ENCODE peak calls at places on chromosomes 4 and X, in six cellular contexts. One of them, this sample, is unnamed.

GRCh38 chrX:38060331-38060878 is 54.1 kb downstream of the SYTL5 start:
- DNase-seq in activated T-cell treated with anti-CD3 and anti-CD28 coated beads for 48 hours: no peak
- DNase-seq in Calu3: no peak
- DNase-seq in MCF 10A: no peak
- DNase-seq in stimulated activated naive CD8-positive, alpha-beta T cell treated with anti-CD3 and anti-CD28 coated beads, Interleukin-15, Interleukin-2, amounts not matched to agents 100 U/mL and 50 U/mL, for 24 hours: no peak
- DNase-seq in astrocyte of the spinal cord: peak
- DNase-seq in this sample: peak

GRCh38 chr4:16530688-16531635 is 304.7 kb upstream of the TAPT1 start:
- DNase-seq in MCF 10A: no peak
- DNase-seq in Calu3: no peak
- DNase-seq in stimulated activated naive CD8-positive, alpha-beta T cell treated with anti-CD3 and anti-CD28 coated beads, Interleukin-15, Interleukin-2, amounts not matched to agents 100 U/mL and 50 U/mL, for 24 hours: no peak
- DNase-seq in astrocyte of the spinal cord: peak
- DNase-seq in activated T-cell treated with anti-CD3 and anti-CD28 coated beads for 48 hours: no peak
- DNase-seq in this sample: no peak

GRCh38 chr4:90071289-90072235 is 55.6 kb upstream of the CCSER1 start:
- DNase-seq in activated T-cell treated with anti-CD3 and anti-CD28 coated beads for 48 hours: no peak
- DNase-seq in stimulated activated naive CD8-positive, alpha-beta T cell treated with anti-CD3 and anti-CD28 coated beads, Interleukin-15, Interleukin-2, amounts not matched to agents 100 U/mL and 50 U/mL, for 24 hours: no peak
- DNase-seq in MCF 10A: no peak
- DNase-seq in Calu3: no peak
- DNase-seq in astrocyte of the spinal cord: no peak
- DNase-seq in this sample: no peak

GRCh38 chr4:121140712-121141111 is 23.4 kb downstream of the TNIP3 start:
- DNase-seq in stimulated activated naive CD8-positive, alpha-beta T cell treated with anti-CD3 and anti-CD28 coated beads, Interleukin-15, Interleukin-2, amounts not matched to agents 100 U/mL and 50 U/mL, for 24 hours: no peak
- DNase-seq in MCF 10A: no peak
- DNase-seq in Calu3: no peak
- DNase-seq in activated T-cell treated with anti-CD3 and anti-CD28 coated beads for 48 hours: no peak
- DNase-seq in astrocyte of the spinal cord: peak
- DNase-seq in this sample: no peak

GRCh38 chr4:124277691-124278090 is 434.8 kb downstream of the ANKRD50 start:
- DNase-seq in Calu3: no peak
- DNase-seq in astrocyte of the spinal cord: no peak
- DNase-seq in activated T-cell treated with anti-CD3 and anti-CD28 coated beads for 48 hours: no peak
- DNase-seq in MCF 10A: no peak
- DNase-seq in stimulated activated naive CD8-positive, alpha-beta T cell treated with anti-CD3 and anti-CD28 coated beads, Interleukin-15, Interleukin-2, amounts not matched to agents 100 U/mL and 50 U/mL, for 24 hours: no peak
- DNase-seq in this sample: no peak

GRCh38 chr4:32148120-32148666 is 1428.0 kb downstream of the PCDH7 start:
- DNase-seq in stimulated activated naive CD8-positive, alpha-beta T cell treated with anti-CD3 and anti-CD28 coated beads, Interleukin-15, Interleukin-2, amounts not matched to agents 100 U/mL and 50 U/mL, for 24 hours: no peak
- DNase-seq in Calu3: no peak
- DNase-seq in MCF 10A: no peak
- DNase-seq in activated T-cell treated with anti-CD3 and anti-CD28 coated beads for 48 hours: no peak
- DNase-seq in astrocyte of the spinal cord: peak
- DNase-seq in this sample: no peak

GRCh38 chr4:151324449-151325319 is 721 bp downstream of the SH3D19 start:
- DNase-seq in MCF 10A: peak
- DNase-seq in stimulated activated naive CD8-positive, alpha-beta T cell treated with anti-CD3 and anti-CD28 coated beads, Interleukin-15, Interleukin-2, amounts not matched to agents 100 U/mL and 50 U/mL, for 24 hours: peak
- DNase-seq in activated T-cell treated with anti-CD3 and anti-CD28 coated beads for 48 hours: no peak
- DNase-seq in Calu3: peak
- DNase-seq in astrocyte of the spinal cord: peak
- DNase-seq in this sample: peak

GRCh38 chrX:40148439-40149285 is 50.9 kb upstream of the BCOR start:
- DNase-seq in stimulated activated naive CD8-positive, alpha-beta T cell treated with anti-CD3 and anti-CD28 coated beads, Interleukin-15, Interleukin-2, amounts not matched to agents 100 U/mL and 50 U/mL, for 24 hours: no peak
- DNase-seq in activated T-cell treated with anti-CD3 and anti-CD28 coated beads for 48 hours: no peak
- DNase-seq in MCF 10A: no peak
- DNase-seq in Calu3: no peak
- DNase-seq in astrocyte of the spinal cord: no peak
- DNase-seq in this sample: peak

GRCh38 chr4:168796362-168797106 is 213.5 kb downstream of the CBR4 start:
- DNase-seq in MCF 10A: peak
- DNase-seq in Calu3: no peak
- DNase-seq in astrocyte of the spinal cord: peak
- DNase-seq in activated T-cell treated with anti-CD3 and anti-CD28 coated beads for 48 hours: no peak
- DNase-seq in stimulated activated naive CD8-positive, alpha-beta T cell treated with anti-CD3 and anti-CD28 coated beads, Interleukin-15, Interleukin-2, amounts not matched to agents 100 U/mL and 50 U/mL, for 24 hours: no peak
- DNase-seq in this sample: no peak

GRCh38 chrX:54922547-54922946 is 1.9 kb downstream of the TRO start:
- DNase-seq in astrocyte of the spinal cord: no peak
- DNase-seq in Calu3: no peak
- DNase-seq in stimulated activated naive CD8-positive, alpha-beta T cell treated with anti-CD3 and anti-CD28 coated beads, Interleukin-15, Interleukin-2, amounts not matched to agents 100 U/mL and 50 U/mL, for 24 hours: no peak
- DNase-seq in activated T-cell treated with anti-CD3 and anti-CD28 coated beads for 48 hours: no peak
- DNase-seq in MCF 10A: no peak
- DNase-seq in this sample: no peak

GRCh38 chrX:51860679-51861078 is 32.7 kb upstream of the MAGED1 start:
- DNase-seq in astrocyte of the spinal cord: peak
- DNase-seq in activated T-cell treated with anti-CD3 and anti-CD28 coated beads for 48 hours: no peak
- DNase-seq in stimulated activated naive CD8-positive, alpha-beta T cell treated with anti-CD3 and anti-CD28 coated beads, Interleukin-15, Interleukin-2, amounts not matched to agents 100 U/mL and 50 U/mL, for 24 hours: no peak
- DNase-seq in Calu3: peak
- DNase-seq in MCF 10A: peak
- DNase-seq in this sample: peak

GRCh38 chrX:134513091-134513490 is 53.1 kb downstream of the HPRT1 start:
- DNase-seq in stimulated activated naive CD8-positive, alpha-beta T cell treated with anti-CD3 and anti-CD28 coated beads, Interleukin-15, Interleukin-2, amounts not matched to agents 100 U/mL and 50 U/mL, for 24 hours: no peak
- DNase-seq in Calu3: no peak
- DNase-seq in MCF 10A: no peak
- DNase-seq in astrocyte of the spinal cord: peak
- DNase-seq in activated T-cell treated with anti-CD3 and anti-CD28 coated beads for 48 hours: no peak
- DNase-seq in this sample: no peak

GRCh38 chrX:152641256-152641875 is 3.7 kb downstream of the GABRQ start:
- DNase-seq in Calu3: no peak
- DNase-seq in MCF 10A: no peak
- DNase-seq in astrocyte of the spinal cord: no peak
- DNase-seq in stimulated activated naive CD8-positive, alpha-beta T cell treated with anti-CD3 and anti-CD28 coated beads, Interleukin-15, Interleukin-2, amounts not matched to agents 100 U/mL and 50 U/mL, for 24 hours: no peak
- DNase-seq in activated T-cell treated with anti-CD3 and anti-CD28 coated beads for 48 hours: no peak
- DNase-seq in this sample: peak

GRCh38 chr4:57078685-57079521 is 31.3 kb downstream of the IGFBP7 start:
- DNase-seq in activated T-cell treated with anti-CD3 and anti-CD28 coated beads for 48 hours: no peak
- DNase-seq in astrocyte of the spinal cord: peak
- DNase-seq in Calu3: peak
- DNase-seq in MCF 10A: peak
- DNase-seq in stimulated activated naive CD8-positive, alpha-beta T cell treated with anti-CD3 and anti-CD28 coated beads, Interleukin-15, Interleukin-2, amounts not matched to agents 100 U/mL and 50 U/mL, for 24 hours: no peak
- DNase-seq in this sample: no peak

GRCh38 chr4:16915956-16916355 is 17.5 kb upstream of the LDB2 start:
- DNase-seq in MCF 10A: no peak
- DNase-seq in activated T-cell treated with anti-CD3 and anti-CD28 coated beads for 48 hours: no peak
- DNase-seq in astrocyte of the spinal cord: no peak
- DNase-seq in stimulated activated naive CD8-positive, alpha-beta T cell treated with anti-CD3 and anti-CD28 coated beads, Interleukin-15, Interleukin-2, amounts not matched to agents 100 U/mL and 50 U/mL, for 24 hours: no peak
- DNase-seq in Calu3: no peak
- DNase-seq in this sample: no peak

GRCh38 chr4:7470522-7471128 is 35.9 kb upstream of the PSAPL1 start:
- DNase-seq in astrocyte of the spinal cord: no peak
- DNase-seq in activated T-cell treated with anti-CD3 and anti-CD28 coated beads for 48 hours: no peak
- DNase-seq in stimulated activated naive CD8-positive, alpha-beta T cell treated with anti-CD3 and anti-CD28 coated beads, Interleukin-15, Interleukin-2, amounts not matched to agents 100 U/mL and 50 U/mL, for 24 hours: no peak
- DNase-seq in Calu3: no peak
- DNase-seq in MCF 10A: no peak
- DNase-seq in this sample: no peak

GRCh38 chr4:56575820-56576429 is 70.3 kb downstream of the ARL9 start:
- DNase-seq in Calu3: no peak
- DNase-seq in activated T-cell treated with anti-CD3 and anti-CD28 coated beads for 48 hours: no peak
- DNase-seq in stimulated activated naive CD8-positive, alpha-beta T cell treated with anti-CD3 and anti-CD28 coated beads, Interleukin-15, Interleukin-2, amounts not matched to agents 100 U/mL and 50 U/mL, for 24 hours: no peak
- DNase-seq in MCF 10A: peak
- DNase-seq in astrocyte of the spinal cord: peak
- DNase-seq in this sample: no peak

GRCh38 chrX:48747415-48748026 is 14.0 kb upstream of the GLOD5 start:
- DNase-seq in astrocyte of the spinal cord: no peak
- DNase-seq in Calu3: no peak
- DNase-seq in activated T-cell treated with anti-CD3 and anti-CD28 coated beads for 48 hours: no peak
- DNase-seq in stimulated activated naive CD8-positive, alpha-beta T cell treated with anti-CD3 and anti-CD28 coated beads, Interleukin-15, Interleukin-2, amounts not matched to agents 100 U/mL and 50 U/mL, for 24 hours: no peak
- DNase-seq in MCF 10A: no peak
- DNase-seq in this sample: no peak

GRCh38 chr4:159416073-159416472 is 313.2 kb downstream of the RAPGEF2 start:
- DNase-seq in MCF 10A: no peak
- DNase-seq in Calu3: no peak
- DNase-seq in stimulated activated naive CD8-positive, alpha-beta T cell treated with anti-CD3 and anti-CD28 coated beads, Interleukin-15, Interleukin-2, amounts not matched to agents 100 U/mL and 50 U/mL, for 24 hours: no peak
- DNase-seq in activated T-cell treated with anti-CD3 and anti-CD28 coated beads for 48 hours: no peak
- DNase-seq in astrocyte of the spinal cord: no peak
- DNase-seq in this sample: no peak

GRCh38 chr4:123452585-123452984 is 56.0 kb downstream of the SPRY1 start:
- DNase-seq in MCF 10A: peak
- DNase-seq in stimulated activated naive CD8-positive, alpha-beta T cell treated with anti-CD3 and anti-CD28 coated beads, Interleukin-15, Interleukin-2, amounts not matched to agents 100 U/mL and 50 U/mL, for 24 hours: peak
- DNase-seq in astrocyte of the spinal cord: peak
- DNase-seq in Calu3: no peak
- DNase-seq in activated T-cell treated with anti-CD3 and anti-CD28 coated beads for 48 hours: no peak
- DNase-seq in this sample: no peak

GRCh38 chrX:43677993-43678392 is 21.9 kb downstream of the MAOA start:
- DNase-seq in stimulated activated naive CD8-positive, alpha-beta T cell treated with anti-CD3 and anti-CD28 coated beads, Interleukin-15, Interleukin-2, amounts not matched to agents 100 U/mL and 50 U/mL, for 24 hours: no peak
- DNase-seq in astrocyte of the spinal cord: no peak
- DNase-seq in MCF 10A: no peak
- DNase-seq in activated T-cell treated with anti-CD3 and anti-CD28 coated beads for 48 hours: no peak
- DNase-seq in Calu3: peak
- DNase-seq in this sample: no peak

GRCh38 chr4:2441393-2442174 is 22.8 kb downstream of the CFAP99 start:
- DNase-seq in astrocyte of the spinal cord: peak
- DNase-seq in activated T-cell treated with anti-CD3 and anti-CD28 coated beads for 48 hours: peak
- DNase-seq in MCF 10A: peak
- DNase-seq in stimulated activated naive CD8-positive, alpha-beta T cell treated with anti-CD3 and anti-CD28 coated beads, Interleukin-15, Interleukin-2, amounts not matched to agents 100 U/mL and 50 U/mL, for 24 hours: peak
- DNase-seq in Calu3: peak
- DNase-seq in this sample: peak

GRCh38 chr4:36067116-36067515 is 177.2 kb downstream of the ARAP2 start:
- DNase-seq in MCF 10A: no peak
- DNase-seq in stimulated activated naive CD8-positive, alpha-beta T cell treated with anti-CD3 and anti-CD28 coated beads, Interleukin-15, Interleukin-2, amounts not matched to agents 100 U/mL and 50 U/mL, for 24 hours: no peak
- DNase-seq in astrocyte of the spinal cord: no peak
- DNase-seq in Calu3: no peak
- DNase-seq in activated T-cell treated with anti-CD3 and anti-CD28 coated beads for 48 hours: no peak
- DNase-seq in this sample: no peak

GRCh38 chr4:27789768-27790167 is 929.1 kb downstream of the STIM2 start:
- DNase-seq in MCF 10A: peak
- DNase-seq in Calu3: no peak
- DNase-seq in astrocyte of the spinal cord: peak
- DNase-seq in stimulated activated naive CD8-positive, alpha-beta T cell treated with anti-CD3 and anti-CD28 coated beads, Interleukin-15, Interleukin-2, amounts not matched to agents 100 U/mL and 50 U/mL, for 24 hours: no peak
- DNase-seq in activated T-cell treated with anti-CD3 and anti-CD28 coated beads for 48 hours: no peak
- DNase-seq in this sample: no peak

GRCh38 chr4:128768373-128768996 is 41.0 kb upstream of the JADE1 start:
- DNase-seq in activated T-cell treated with anti-CD3 and anti-CD28 coated beads for 48 hours: no peak
- DNase-seq in Calu3: no peak
- DNase-seq in astrocyte of the spinal cord: no peak
- DNase-seq in stimulated activated naive CD8-positive, alpha-beta T cell treated with anti-CD3 and anti-CD28 coated beads, Interleukin-15, Interleukin-2, amounts not matched to agents 100 U/mL and 50 U/mL, for 24 hours: no peak
- DNase-seq in MCF 10A: no peak
- DNase-seq in this sample: no peak